ENCODE peak calls at places on chromosomes 2 and 18, in seven cellular contexts. D is RWPE2, Y is fibroblast of villous mesenchyme, Q is A549, I is mesothelial cell of epicardium, M is AG09309, L is kidney epithelial cell. S is an unnamed sample.

GRCh38 chr2:108293850-108294249 is 5.2 kb downstream of the SULT1C2 start:
- DNase-seq in D (no peak), Y (no peak), Q (no peak), I (no peak), M (no peak), L (no peak), S (no peak)

GRCh38 chr18:58046087-58046793 is 2.2 kb downstream of the NEDD4L start:
- DNase-seq in D (no peak), Y (no peak), Q (no peak), I (no peak), M (no peak), L (no peak), S (no peak)

GRCh38 chr2:54579682-54580349 is 123.7 kb downstream of the SPTBN1 start:
- DNase-seq in D (no peak), Y (no peak), Q (peak), I (no peak), M (no peak), L (no peak), S (no peak)

GRCh38 chr2:126851756-126852155 is 46.9 kb upstream of the TEX51 start:
- DNase-seq in D (no peak), Y (no peak), Q (no peak), I (no peak), M (no peak), L (no peak), S (no peak)

GRCh38 chr2:238235331-238235732 is 4.5 kb downstream of the HES6 start:
- DNase-seq in D (no peak), Y (peak), Q (no peak), I (no peak), M (no peak), L (no peak), S (peak)

GRCh38 chr18:13566941-13567762 is 159.2 kb downstream of the FAM210A start:
- DNase-seq in D (no peak), Y (no peak), Q (no peak), I (no peak), M (no peak), L (no peak), S (no peak)

GRCh38 chr18:68436485-68436884 is 278.4 kb downstream of the TMX3 start:
- DNase-seq in D (no peak), Y (peak), Q (no peak), I (no peak), M (no peak), L (no peak), S (peak)

GRCh38 chr2:129929321-129930290 is 49.9 kb upstream of the RAB6C start:
- DNase-seq in D (no peak), Y (peak), Q (no peak), I (no peak), M (peak), L (no peak), S (peak)

GRCh38 chr2:78029392-78029995 is 507.3 kb upstream of the LRRTM4 start:
- DNase-seq in D (no peak), Y (no peak), Q (peak), I (no peak), M (no peak), L (no peak), S (peak)

GRCh38 chr2:240881913-240882312 is 13.3 kb downstream of the AGXT start:
- DNase-seq in D (no peak), Y (no peak), Q (no peak), I (no peak), M (no peak), L (no peak), S (no peak)

GRCh38 chr18:56493531-56493930 is 144.9 kb downstream of the TXNL1 start:
- DNase-seq in D (no peak), Y (no peak), Q (no peak), I (no peak), M (no peak), L (no peak), S (no peak)

GRCh38 chr2:175002547-175003274 is 2.5 kb downstream of the CHN1 start:
- DNase-seq in D (no peak), Y (no peak), Q (no peak), I (no peak), M (no peak), L (no peak), S (no peak)

GRCh38 chr18:12518326-12518725 is 110.6 kb downstream of the PRELID3A start:
- DNase-seq in D (no peak), Y (peak), Q (no peak), I (no peak), M (peak), L (no peak), S (peak)

GRCh38 chr18:11020867-11021414 is 128.4 kb downstream of the PIEZO2 start:
- DNase-seq in D (no peak), Y (peak), Q (no peak), I (no peak), M (no peak), L (no peak), S (no peak)

GRCh38 chr2:234290671-234291070 is 206.2 kb downstream of the ARL4C start:
- DNase-seq in D (no peak), Y (no peak), Q (no peak), I (no peak), M (no peak), L (no peak), S (peak)

GRCh38 chr2:100964706-100965269 is 37.3 kb upstream of the RPL31 start:
- DNase-seq in D (no peak), Y (no peak), Q (no peak), I (no peak), M (no peak), L (no peak), S (no peak)

GRCh38 chr2:181745796-181746540 is 65.7 kb upstream of the NEUROD1 start:
- DNase-seq in D (no peak), Y (no peak), Q (no peak), I (no peak), M (no peak), L (no peak), S (no peak)

GRCh38 chr2:101710690-101711318 is 13.3 kb downstream of the MAP4K4 start:
- DNase-seq in D (no peak), Y (peak), Q (no peak), I (no peak), M (no peak), L (no peak), S (no peak)

GRCh38 chr18:62992877-62993365 is 277.6 kb downstream of the PHLPP1 start:
- DNase-seq in D (no peak), Y (no peak), Q (no peak), I (no peak), M (no peak), L (no peak), S (no peak)

GRCh38 chr18:36724591-36725001 is 104.2 kb downstream of the TPGS2 start:
- DNase-seq in D (no peak), Y (no peak), Q (no peak), I (no peak), M (no peak), L (no peak), S (no peak)

GRCh38 chr2:175926272-175926671 is 75.8 kb downstream of the LNPK start:
- DNase-seq in D (no peak), Y (no peak), Q (no peak), I (no peak), M (peak), L (no peak), S (no peak)

GRCh38 chr2:40554665-40555294 is 102.9 kb upstream of the SLC8A1 start:
- DNase-seq in D (no peak), Y (peak), Q (peak), I (peak), M (no peak), L (peak), S (peak)

GRCh38 chr2:203025592-203025991 is 10.9 kb downstream of the NBEAL1 start:
- DNase-seq in D (no peak), Y (no peak), Q (no peak), I (no peak), M (no peak), L (no peak), S (no peak)

GRCh38 chr18:38545071-38545470 is 979.5 kb upstream of the CELF4 start:
- DNase-seq in D (no peak), Y (no peak), Q (peak), I (no peak), M (no peak), L (no peak), S (peak)

GRCh38 chr2:46977899-46978298 is 62.3 kb upstream of the MCFD2 start:
- DNase-seq in D (no peak), Y (no peak), Q (no peak), I (no peak), M (no peak), L (no peak), S (no peak)

GRCh38 chr2:47819834-47820233 is 36.9 kb downstream of the MSH6 start:
- DNase-seq in D (no peak), Y (peak), Q (no peak), I (no peak), M (peak), L (no peak), S (peak)

GRCh38 chr2:40844353-40845277 is 392.7 kb upstream of the SLC8A1 start:
- DNase-seq in D (no peak), Y (peak), Q (peak), I (no peak), M (no peak), L (no peak), S (peak)

GRCh38 chr2:153519260-153519875 is 40.8 kb upstream of the RPRM start:
- DNase-seq in D (no peak), Y (peak), Q (peak), I (peak), M (peak), L (peak), S (peak)

GRCh38 chr2:126359494-126359893 is 296.5 kb upstream of the GYPC start:
- DNase-seq in D (no peak), Y (peak), Q (peak), I (no peak), M (no peak), L (no peak), S (peak)

DNA sequence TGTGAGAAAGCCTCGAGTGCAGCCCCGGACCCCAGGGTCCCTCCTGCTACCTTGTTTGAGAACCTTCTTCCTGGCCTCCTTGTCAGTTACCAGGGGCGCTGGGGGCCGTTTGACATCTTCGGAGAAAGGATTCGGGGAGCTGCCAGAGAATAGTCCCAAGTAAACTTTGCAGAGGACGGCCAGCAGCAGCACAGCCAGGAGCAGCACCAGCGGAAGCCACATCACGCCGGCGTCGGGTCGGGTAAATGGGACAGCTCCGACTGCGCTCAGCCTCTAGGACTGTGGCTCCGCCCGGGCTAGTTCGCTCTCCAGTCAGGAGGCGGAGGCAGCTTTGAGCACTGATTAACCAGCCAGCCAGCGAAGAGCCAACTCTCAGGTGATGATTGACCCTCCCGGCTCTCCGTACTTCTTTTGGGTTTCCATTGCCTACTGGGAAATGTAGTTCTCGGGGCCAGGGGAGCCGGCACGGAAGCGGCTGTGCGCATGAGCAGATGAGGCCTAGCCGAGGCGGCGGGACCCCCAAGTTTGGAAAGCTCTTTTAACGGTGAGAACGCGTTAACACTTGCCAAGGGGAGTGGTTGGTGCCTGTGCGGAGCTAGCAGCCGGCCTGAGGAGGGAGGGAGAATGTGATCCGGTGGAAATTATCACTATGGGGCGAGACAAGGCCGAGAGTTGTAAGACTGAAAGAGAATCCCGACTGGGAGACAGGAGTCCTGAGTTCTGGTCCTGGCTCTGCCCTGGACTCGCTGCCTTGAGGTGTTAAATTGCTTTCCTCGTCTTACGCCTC is at the start of the genes ELMOD3 and RETSAT:
- DNase-seq in D (peak), Y (peak), Q (peak), I (peak), M (peak), L (peak), S (peak)
- TF ChIP-seq CTCF in D (no peak), Y (no peak), Q (no peak), I (no peak), M (no peak), L (no peak), S (no peak)

GRCh38 chr2:224286923-224287322 is 115.0 kb downstream of the FAM124B start:
- DNase-seq in D (no peak), Y (no peak), Q (peak), I (no peak), M (no peak), L (no peak), S (no peak)
- TF ChIP-seq CTCF in D (no peak), Y (no peak), Q (no peak), I (no peak), M (no peak), L (no peak), S (no peak)

GRCh38 chr2:31694444-31694843 is 113.7 kb upstream of the SRD5A2 start:
- DNase-seq in D (no peak), Y (no peak), Q (peak), I (no peak), M (no peak), L (no peak), S (peak)
- TF ChIP-seq CTCF in D (no peak), Y (no peak), Q (peak), I (no peak), M (no peak), L (no peak), S (no peak)

GRCh38 chr2:26769501-26769850 is 5.4 kb downstream of the SLC35F6 start:
- DNase-seq in D (no peak), Y (no peak), Q (no peak), I (no peak), M (no peak), L (no peak), S (no peak)

GRCh38 chr2:26772064-26773001 is 8.2 kb downstream of the SLC35F6 start:
- DNase-seq in D (no peak), Y (peak), Q (peak), I (no peak), M (no peak), L (no peak), S (peak)

GRCh38 chr2:26767894-26768487 is 3.9 kb downstream of the SLC35F6 start:
- DNase-seq in D (no peak), Y (no peak), Q (no peak), I (no peak), M (no peak), L (no peak), S (no peak)

GRCh38 chr2:26768759-26769500 is 4.8 kb downstream of the SLC35F6 start:
- DNase-seq in D (no peak), Y (peak), Q (peak), I (no peak), M (no peak), L (no peak), S (peak)

GRCh38 chr2:26770986-26771586 is 7.0 kb downstream of the SLC35F6 start:
- DNase-seq in D (peak), Y (peak), Q (peak), I (no peak), M (peak), L (no peak), S (peak)
- TF ChIP-seq CTCF in D (peak), Y (peak), Q (peak), I (peak), M (peak), L (peak), S (peak)

GRCh38 chr2:62801814-62802524 is 96.5 kb downstream of the EHBP1 start:
- DNase-seq in D (no peak), Y (no peak), Q (peak), I (no peak), M (no peak), L (no peak), S (peak)
- TF ChIP-seq CTCF in D (peak), Y (peak), Q (peak), I (no peak), M (no peak), L (peak), S (peak)

GRCh38 chr18:5066380-5066977 is 130.6 kb downstream of the AKAIN1 start:
- DNase-seq in D (no peak), Y (no peak), Q (peak), I (no peak), M (no peak), L (no peak), S (no peak)
- TF ChIP-seq CTCF in D (no peak), Y (no peak), Q (no peak), I (peak), M (no peak), L (peak), S (peak)

GRCh38 chr2:157900684-157901083 is 24.6 kb upstream of the ACVR1 start:
- DNase-seq in D (no peak), Y (no peak), Q (no peak), I (no peak), M (no peak), L (no peak), S (no peak)

GRCh38 chr2:157903051-157903625 is 27.0 kb upstream of the ACVR1 start:
- DNase-seq in D (no peak), Y (no peak), Q (no peak), I (no peak), M (no peak), L (no peak), S (no peak)

GRCh38 chr2:157900203-157900602 is 24.1 kb upstream of the ACVR1 start:
- DNase-seq in D (no peak), Y (no peak), Q (no peak), I (no peak), M (no peak), L (no peak), S (peak)

GRCh38 chr2:157899125-157899839 is 23.2 kb upstream of the ACVR1 start:
- DNase-seq in D (no peak), Y (no peak), Q (no peak), I (no peak), M (no peak), L (no peak), S (no peak)

GRCh38 chr2:157901325-157901724 is 25.2 kb upstream of the ACVR1 start:
- DNase-seq in D (no peak), Y (no peak), Q (no peak), I (no peak), M (no peak), L (no peak), S (no peak)
- TF ChIP-seq CTCF in D (peak), Y (peak), Q (peak), I (no peak), M (peak), L (peak), S (no peak)

GRCh38 chr2:120456867-120457266 is 110.9 kb downstream of the INHBB start:
- DNase-seq in D (no peak), Y (no peak), Q (peak), I (no peak), M (no peak), L (no peak), S (no peak)
- TF ChIP-seq CTCF in D (no peak), Y (no peak), Q (peak), I (no peak), M (no peak), L (no peak), S (no peak)

GRCh38 chr2:152467677-152468406 is 132.9 kb downstream of the FMNL2 start:
- DNase-seq in D (no peak), Y (no peak), Q (no peak), I (no peak), M (no peak), L (no peak), S (no peak)

GRCh38 chr2:152465541-152465940 is 130.6 kb downstream of the FMNL2 start:
- DNase-seq in D (no peak), Y (no peak), Q (no peak), I (no peak), M (no peak), L (no peak), S (peak)

GRCh38 chr2:152466925-152467676 is 132.1 kb downstream of the FMNL2 start:
- DNase-seq in D (no peak), Y (peak), Q (no peak), I (no peak), M (no peak), L (no peak), S (peak)

GRCh38 chr2:152464853-152465470 is 130.0 kb downstream of the FMNL2 start:
- DNase-seq in D (no peak), Y (no peak), Q (no peak), I (no peak), M (no peak), L (no peak), S (no peak)

GRCh38 chr2:152466041-152466440 is 131.1 kb downstream of the FMNL2 start:
- DNase-seq in D (peak), Y (peak), Q (peak), I (no peak), M (no peak), L (no peak), S (peak)
- TF ChIP-seq CTCF in D (peak), Y (no peak), Q (peak), I (no peak), M (no peak), L (no peak), S (no peak)

S was measured in MCF 10A.